ENCODE peak calls at places on chromosomes 6 and 20, in seven cellular contexts. E is H1, M is HepG2, J is SK-N-SH, F is GM12891, P is K562, U is GM12878. X is an unnamed sample.

GRCh38 chr6:117483645-117484016 is 1.2 kb downstream of the DCBLD1 start:
- DNase-seq in U (no peak), J (no peak), E (no peak), F (no peak), P (peak), M (peak), X (no peak)

GRCh38 chr6:138287144-138287955 is 69.1 kb upstream of the PBOV1 start:
- DNase-seq in P (peak), E (no peak), M (peak), U (no peak), F (peak), J (peak), X (no peak)

GRCh38 chr20:47989957-47990356 is 204.7 kb upstream of the SULF2 start:
- DNase-seq in E (no peak), M (no peak), J (peak), F (no peak), U (no peak), P (no peak), X (no peak)

GRCh38 chr20:50987493-50988210 is 29.0 kb downstream of the MOCS3 start:
- DNase-seq in F (peak), M (peak), U (peak), P (peak), J (peak), E (no peak), X (peak)

GRCh38 chr20:49603209-49603627 is 35.3 kb upstream of the PTGIS start:
- DNase-seq in E (no peak), P (no peak), J (peak), M (peak), U (no peak), F (no peak), X (no peak)

GRCh38 chr6:118708736-118709135 is 57.3 kb upstream of the CEP85L start:
- DNase-seq in U (no peak), F (no peak), M (no peak), J (no peak), E (no peak), P (no peak), X (no peak)

GRCh38 chr6:8335896-8336295 is 99.4 kb downstream of the SLC35B3 start:
- DNase-seq in P (no peak), U (no peak), J (no peak), E (no peak), M (no peak), F (no peak), X (no peak)

GRCh38 chr6:43840490-43841218 is 70.6 kb downstream of the VEGFA start:
- DNase-seq in M (no peak), J (no peak), U (no peak), F (no peak), E (no peak), P (no peak), X (no peak)

GRCh38 chr6:16684896-16685554 is 76.2 kb downstream of the ATXN1 start:
- DNase-seq in F (no peak), U (peak), P (no peak), E (no peak), M (no peak), J (no peak), X (no peak)

GRCh38 chr6:44041461-44042260 is 85.6 kb downstream of the MRPL14 start:
- DNase-seq in E (peak), U (no peak), F (no peak), P (peak), J (no peak), M (no peak), X (no peak)

GRCh38 chr6:63272397-63272796 is 47.4 kb downstream of the LGSN start:
- DNase-seq in E (no peak), F (no peak), P (no peak), M (peak), U (no peak), J (peak), X (no peak)

GRCh38 chr6:31402324-31403282 is 792 bp upstream of the MICA start:
- DNase-seq in P (peak), E (no peak), M (no peak), U (no peak), J (no peak), F (no peak), X (no peak)

GRCh38 chr20:58709013-58709702 is 16.6 kb downstream of the NPEPL1 start:
- DNase-seq in E (no peak), U (no peak), M (no peak), P (no peak), F (no peak), J (peak), X (no peak)

GRCh38 chr20:48740269-48740603 is 87.6 kb downstream of the PREX1 start:
- DNase-seq in U (no peak), M (no peak), E (no peak), P (no peak), J (no peak), F (no peak), X (no peak)

GRCh38 chr6:141107562-141108160 is 1025.1 kb upstream of the GJE1 start:
- DNase-seq in U (no peak), P (no peak), F (no peak), E (no peak), J (no peak), M (no peak), X (no peak)

GRCh38 chr6:2496291-2496690 is 250.9 kb upstream of the GMDS start:
- DNase-seq in P (no peak), U (no peak), E (no peak), F (no peak), J (no peak), M (no peak), X (no peak)

DNA sequence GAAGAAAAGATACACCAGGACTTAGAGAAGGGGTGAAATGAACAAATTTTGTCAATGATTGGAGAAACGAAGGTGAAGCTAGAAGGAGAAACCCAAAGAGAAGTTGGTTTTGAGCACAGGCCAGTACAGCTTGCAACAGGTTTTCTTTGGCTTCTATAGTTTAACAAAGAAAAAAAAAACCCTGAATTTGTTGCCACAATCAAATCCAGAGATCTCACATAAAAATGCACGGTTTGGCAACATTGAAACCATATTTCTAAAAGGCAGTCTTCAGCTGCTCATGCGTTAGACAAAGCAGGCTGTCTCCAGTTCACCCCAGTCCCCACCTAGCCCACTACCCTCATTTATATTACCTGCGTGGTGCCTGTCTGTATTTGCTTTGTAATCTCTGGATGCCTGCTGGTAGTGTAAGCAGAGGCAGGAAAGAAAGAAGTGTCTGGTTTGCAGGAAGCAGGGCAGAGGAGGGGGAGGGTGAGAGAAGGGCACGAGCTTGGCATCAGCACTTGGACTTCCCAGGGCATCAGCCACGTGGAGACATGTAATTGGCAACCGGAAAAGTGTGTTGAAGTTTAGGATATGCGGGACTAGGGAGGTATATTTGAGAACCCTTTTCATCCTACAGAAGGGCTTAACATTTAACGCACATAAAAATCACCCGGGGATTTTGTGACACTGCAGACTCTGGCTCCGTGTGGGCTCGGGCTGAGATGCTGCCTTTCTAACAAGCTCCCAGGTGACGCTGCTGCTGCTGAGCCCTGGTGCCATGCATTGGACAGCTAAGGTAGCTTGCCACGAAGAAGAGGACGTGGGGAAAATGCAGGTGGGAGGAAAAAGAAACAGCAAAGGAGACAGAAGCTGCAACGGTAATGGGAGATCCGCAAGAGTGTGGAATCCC is 14.4 kb downstream of the PFDN4 start:
- DNase-seq in M (no peak), J (no peak), E (no peak), P (no peak), F (no peak), U (no peak), X (no peak)
- TF ChIP-seq TAF1 in M (no peak), J (no peak), E (no peak), P (no peak), F (no peak), U (no peak), X (no peak)

GRCh38 chr20:2509794-2510193 is 1.1 kb upstream of the ZNF343 start:
- DNase-seq in P (no peak), U (no peak), M (peak), J (no peak), E (peak), F (no peak), X (no peak)

GRCh38 chr20:2508631-2509467 is at the start of gene ZNF343:
- DNase-seq in J (peak), U (peak), M (peak), F (peak), E (peak), P (peak), X (peak)

GRCh38 chr20:2507464-2507863 is 1.3 kb downstream of the ZNF343 start:
- DNase-seq in U (no peak), F (no peak), J (peak), E (no peak), P (no peak), M (no peak), X (no peak)

GRCh38 chr20:2509468-2509781 is 710 bp upstream of the ZNF343 start:
- DNase-seq in P (no peak), E (no peak), J (no peak), M (no peak), U (no peak), F (no peak), X (no peak)

GRCh38 chr20:2507875-2508630 is 662 bp downstream of the ZNF343 start:
- DNase-seq in U (no peak), M (peak), J (peak), P (peak), E (no peak), F (peak), X (no peak)
- TF ChIP-seq TAF1 in U (no peak), M (no peak), J (no peak), P (no peak), E (no peak), F (no peak), X (no peak)

GRCh38 chr6:106730672-106731071 is 101.3 kb downstream of the QRSL1 start:
- DNase-seq in E (no peak), F (no peak), U (no peak), P (no peak), M (no peak), J (no peak), X (no peak)
- TF ChIP-seq TAF1 in E (no peak), F (no peak), U (no peak), P (no peak), M (no peak), J (no peak), X (no peak)

GRCh38 chr20:11516448-11516847 is 401.2 kb upstream of the BTBD3 start:
- DNase-seq in J (no peak), E (no peak), P (no peak), M (no peak), F (no peak), U (no peak), X (no peak)

GRCh38 chr20:11509776-11510175 is 407.9 kb upstream of the BTBD3 start:
- DNase-seq in E (no peak), P (no peak), U (no peak), M (no peak), F (no peak), J (no peak), X (no peak)

GRCh38 chr20:11511816-11512215 is 405.9 kb upstream of the BTBD3 start:
- DNase-seq in P (no peak), J (no peak), M (no peak), E (no peak), U (peak), F (no peak), X (no peak)
- TF ChIP-seq TAF1 in P (no peak), J (no peak), M (no peak), E (no peak), U (no peak), F (no peak), X (no peak)

GRCh38 chr6:113050979-113051378 is 703.8 kb downstream of the RFPL4B start:
- DNase-seq in J (peak), F (no peak), U (no peak), P (no peak), E (peak), M (no peak), X (no peak)
- TF ChIP-seq TAF1 in J (peak), F (no peak), U (no peak), P (no peak), E (no peak), M (no peak), X (no peak)

DNA sequence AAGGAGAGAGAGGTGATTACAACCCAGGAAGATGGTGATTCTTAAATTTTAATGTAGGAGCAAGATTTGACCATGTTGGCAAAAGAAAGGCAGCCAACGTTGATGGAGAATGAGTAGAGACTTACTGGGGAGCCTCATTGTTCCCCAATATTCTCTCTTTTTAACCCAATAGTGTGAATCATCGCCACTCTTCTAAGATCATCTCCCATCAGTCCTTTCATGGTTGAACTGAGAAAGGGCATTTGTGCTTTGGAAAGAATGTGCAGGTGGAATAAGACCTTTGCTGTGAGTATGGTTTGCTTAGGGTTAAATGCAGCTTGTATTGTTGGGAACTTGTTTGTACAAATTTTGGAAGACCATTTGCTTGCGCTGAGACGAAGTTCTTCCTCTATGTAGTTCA is 231.0 kb downstream of the TBXT start:
- DNase-seq in F (no peak), E (no peak), U (no peak), P (no peak), M (no peak), J (no peak), X (no peak)
- TF ChIP-seq TAF1 in F (no peak), E (no peak), U (no peak), P (no peak), M (no peak), J (no peak), X (no peak)

GRCh38 chr6:142537612-142538478 is 236.0 kb downstream of the ADGRG6 start:
- DNase-seq in F (no peak), U (no peak), P (peak), E (peak), J (no peak), M (peak), X (no peak)
- TF ChIP-seq TAF1 in F (no peak), U (no peak), P (no peak), E (no peak), J (no peak), M (no peak), X (no peak)

DNA sequence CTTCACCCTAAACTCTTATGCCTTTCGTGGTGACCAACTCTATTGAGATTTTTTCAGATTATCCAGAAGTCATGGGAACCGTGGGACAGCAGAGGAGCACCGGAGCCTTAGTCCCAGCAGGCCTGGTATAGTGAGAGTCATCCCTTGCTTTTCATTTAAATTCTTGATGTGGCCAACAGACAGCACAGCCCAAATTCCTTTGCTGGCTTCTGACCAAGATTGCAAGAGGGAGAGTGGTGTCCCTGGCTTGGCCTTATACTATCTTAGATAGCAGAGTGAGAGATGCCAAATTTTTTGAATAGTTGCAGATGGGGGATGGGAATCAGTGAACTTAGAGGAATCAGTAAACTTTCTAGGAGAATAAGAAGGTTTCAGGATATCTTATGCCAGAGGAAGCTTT is 7.8 kb downstream of the STX11 start:
- DNase-seq in M (no peak), P (no peak), F (no peak), J (no peak), E (no peak), U (no peak), X (no peak)
- TF ChIP-seq TAF1 in M (no peak), P (no peak), F (no peak), J (no peak), E (no peak), U (no peak), X (no peak)

GRCh38 chr20:31896049-31896448 is 25.6 kb downstream of the TTLL9 start:
- DNase-seq in P (no peak), J (no peak), E (no peak), F (no peak), U (no peak), M (no peak), X (no peak)
- TF ChIP-seq TAF1 in P (no peak), J (no peak), E (no peak), F (no peak), U (no peak), M (no peak), X (no peak)

DNA sequence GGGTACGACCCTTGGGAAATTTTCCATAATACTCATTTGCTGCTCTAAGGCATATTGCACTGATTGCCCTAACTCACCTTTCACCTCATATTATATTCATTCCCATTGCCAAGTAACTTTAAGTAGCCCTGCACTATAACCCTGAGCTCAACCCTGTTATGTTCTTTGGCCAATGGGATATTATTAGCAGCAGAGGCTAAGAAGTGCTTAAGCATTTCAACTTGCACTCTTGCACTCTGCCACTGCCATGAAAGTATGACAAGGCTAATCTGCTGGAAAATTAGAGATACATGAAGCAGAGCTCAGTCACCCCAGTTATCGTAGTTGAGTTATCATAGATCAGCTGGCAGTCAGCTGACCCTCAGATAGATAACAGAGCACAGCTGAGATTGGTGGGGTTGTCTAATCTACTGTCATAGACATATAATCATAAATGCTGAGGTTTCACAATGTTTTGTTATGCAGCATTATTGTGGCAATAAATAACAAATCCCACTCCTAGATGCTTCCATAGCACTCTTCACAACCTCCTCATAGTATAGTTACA is 209.4 kb upstream of the RUNX2 start:
- DNase-seq in U (no peak), F (no peak), P (no peak), E (no peak), J (no peak), M (no peak), X (no peak)
- TF ChIP-seq TAF1 in U (no peak), F (no peak), P (no peak), E (no peak), J (no peak), M (no peak), X (no peak)